ENCODE peak calls at places on chromosomes 7 and 10, in seven cellular contexts. E, O, M, U, F, X and S are unnamed samples.

GRCh38 chr7:84178013-84178412 is 16.6 kb downstream of the SEMA3A start:
- DNase-seq in E (no peak), M (no peak), O (no peak), U (no peak), F (no peak), X (no peak), S (no peak)

GRCh38 chr7:50756180-50756579 is 26.5 kb downstream of the GRB10 start:
- DNase-seq in U (no peak), M (no peak), O (no peak), F (no peak), E (no peak), X (no peak), S (no peak)

GRCh38 chr10:114181971-114182370 is 2.8 kb downstream of the TDRD1 start:
- DNase-seq in M (no peak), E (no peak), F (peak; percentile 81), X (no peak), O (no peak), U (no peak), S (no peak)

GRCh38 chr7:9645756-9646155 is 1212.3 kb downstream of the NXPH1 start:
- DNase-seq in M (no peak), F (no peak), X (no peak), E (no peak), O (no peak), U (no peak), S (no peak)

GRCh38 chr10:86795353-86795752 is 38.9 kb downstream of the BMPR1A start:
- DNase-seq in U (no peak), X (no peak), E (peak; percentile 24), O (peak; percentile 78), F (no peak), M (no peak), S (no peak)

GRCh38 chr10:93071177-93071472 is 2.6 kb upstream of the CYP26A1 start:
- DNase-seq in M (no peak), E (no peak), O (no peak), U (no peak), X (no peak), F (peak; percentile 42), S (no peak)

GRCh38 chr10:35795131-35795819 is 153.2 kb upstream of the FZD8 start:
- DNase-seq in X (no peak), F (no peak), M (no peak), O (peak; percentile 22), U (no peak), E (peak; percentile 68), S (no peak)

GRCh38 chr10:131902211-131902610 is 1.4 kb downstream of the PPP2R2D start:
- DNase-seq in M (no peak), F (peak; percentile 43), O (no peak), X (no peak), U (no peak), E (no peak), S (no peak)

GRCh38 chr7:2950578-2950977 is 93.1 kb downstream of the CARD11 start:
- DNase-seq in M (no peak), O (no peak), E (no peak), F (no peak), X (no peak), U (no peak), S (no peak)